ENCODE peak calls at places on chromosomes 16 and 17, in nine cellular contexts. W is cardiac septum; N is MV-4-11; V is natural killer cell; K is naive thymus-derived CD8-positive, alpha-beta T cell; Q is posterior cingulate gyrus; J is cerebellar nuclear complex; Z is activated T-cell treated with anti-CD3 and anti-CD28 coated beads for 1 hour; O is stimulated activated CD8-positive, alpha-beta memory T cell treated with anti-CD3 and anti-CD28 coated beads, Interleukin-4, amount 100 ng/mL, for 1 hour. D is an unnamed sample.

GRCh38 chr17:65749479-65749878 is 188.0 kb upstream of the AXIN2 start:
- DNase-seq in N (no peak), Z (no peak), J (no peak), V (no peak), Q (no peak), K (no peak), W (no peak), O (no peak), D (no peak)

GRCh38 chr17:80869476-80869875 is 122.2 kb upstream of the CHMP6 start:
- DNase-seq in Z (no peak), Q (peak; percentile 35), J (no peak), K (no peak), O (no peak), W (no peak), V (no peak), N (no peak), D (no peak)

GRCh38 chr16:85125570-85126382 is 13.5 kb upstream of the CIBAR2 start:
- DNase-seq in N (no peak), K (no peak), Z (no peak), O (no peak), Q (no peak), J (peak; percentile 79), V (no peak), W (no peak), D (no peak)

GRCh38 chr16:50069060-50069459 is 3.3 kb downstream of the HEATR3 start:
- DNase-seq in W (no peak), Q (no peak), V (no peak), Z (no peak), J (no peak), O (no peak), K (no peak), N (no peak), D (no peak)

GRCh38 chr16:86060381-86061317 is 161.7 kb downstream of the IRF8 start:
- DNase-seq in J (no peak), N (no peak), Z (no peak), O (no peak), V (no peak), W (no peak), K (no peak), Q (peak; percentile 64), D (no peak)

GRCh38 chr17:46810837-46811236 is 7.7 kb downstream of the WNT3 start:
- DNase-seq in W (no peak), Z (no peak), K (no peak), N (no peak), J (no peak), Q (no peak), O (no peak), V (no peak), D (no peak)

GRCh38 chr17:64188088-64188487 is 58.1 kb upstream of the ERN1 start:
- DNase-seq in V (no peak), J (no peak), Q (no peak), Z (no peak), O (no peak), N (no peak), K (no peak), W (no peak), D (no peak)

GRCh38 chr16:88295526-88296436 is 87.0 kb upstream of the ZNF469 start:
- DNase-seq in V (no peak), W (no peak), N (no peak), Z (no peak), K (no peak), O (no peak), J (no peak), Q (peak; percentile 62), D (no peak)

GRCh38 chr16:87951550-87952538 is 610 bp downstream of the BANP start:
- DNase-seq in N (no peak), J (no peak), Z (no peak), V (no peak), Q (peak; percentile 80), K (no peak), W (peak; percentile 84), O (no peak), D (no peak)

GRCh38 chr17:31467502-31468256 is 76.2 kb downstream of the RAB11FIP4 start:
- DNase-seq in K (no peak), N (no peak), O (no peak), V (no peak), Q (peak; percentile 90), J (peak; percentile 34), W (no peak), Z (no peak), D (no peak)

GRCh38 chr16:53614346-53614745 is 89.3 kb downstream of the RPGRIP1L start:
- DNase-seq in K (no peak), Z (no peak), N (no peak), W (no peak), O (no peak), V (no peak), Q (no peak), J (no peak), D (no peak)

GRCh38 chr17:7929158-7930029 is at the start of gene KCNAB3:
- DNase-seq in Z (no peak), Q (peak; percentile 98), W (peak; percentile 75), O (no peak), V (no peak), N (peak; percentile 66), J (peak; percentile 74), K (peak; percentile 52), D (peak; percentile 61)

GRCh38 chr17:65523853-65524664 is 37.4 kb downstream of the AXIN2 start:
- DNase-seq in W (no peak), V (no peak), J (no peak), K (peak; percentile 34), O (no peak), N (no peak), Q (peak; percentile 18), Z (no peak), D (no peak)

GRCh38 chr17:27597188-27597580 is 33.8 kb upstream of the LGALS9 start:
- DNase-seq in N (no peak), Z (no peak), W (no peak), Q (no peak), V (no peak), J (no peak), K (no peak), O (no peak), D (no peak)

GRCh38 chr17:80987941-80988461 is 3.6 kb upstream of the CHMP6 start:
- DNase-seq in Q (peak; percentile 79), O (no peak), K (no peak), J (no peak), V (no peak), Z (no peak), N (no peak), W (no peak), D (no peak)